ENCODE peak calls at places on chromosome 3, in nine cellular contexts. B, A, X, R, S, D, N, F and P are unnamed samples.
A peak's percentile ranks its signal among the peaks of the same experiment; 100 is the strongest.

GRCh38 chr3:150733936-150734794 is 28.8 kb downstream of the SIAH2 start:
- DNase-seq in F (peak; percentile 46), X (no peak), S (no peak), D (no peak), B (no peak), R (no peak), N (peak; percentile 79), A (peak; percentile 49), P (no peak)

GRCh38 chr3:117932441-117932840 is 1102.2 kb downstream of the IGSF11 start:
- DNase-seq in D (no peak), N (no peak), F (no peak), A (no peak), B (no peak), R (no peak), X (no peak), S (no peak), P (no peak)

GRCh38 chr3:188185717-188186236 is 31.8 kb downstream of the LPP start:
- DNase-seq in S (peak; percentile 50), F (no peak), B (no peak), R (no peak), X (no peak), A (peak; percentile 56), N (no peak), D (no peak), P (no peak)

GRCh38 chr3:98086873-98087272 is at the start of gene OR5AC2:
- DNase-seq in D (no peak), B (no peak), R (no peak), N (no peak), A (no peak), S (no peak), F (no peak), X (no peak), P (no peak)

GRCh38 chr3:12395349-12396012 is 88.8 kb upstream of the TSEN2 start:
- DNase-seq in D (no peak), X (no peak), B (peak; percentile 75), F (no peak), S (no peak), N (no peak), R (no peak), A (peak; percentile 36), P (no peak)

GRCh38 chr3:19065027-19065426 is 83.3 kb upstream of the KCNH8 start:
- DNase-seq in N (peak; percentile 17), S (no peak), B (peak; percentile 14), F (peak; percentile 3), A (no peak), D (no peak), X (no peak), R (peak; percentile 3), P (no peak)

GRCh38 chr3:66386925-66387650 is 113.7 kb downstream of the LRIG1 start:
- DNase-seq in D (no peak), B (peak; percentile 83), N (no peak), A (no peak), S (peak; percentile 8), X (no peak), F (no peak), R (no peak), P (no peak)

GRCh38 chr3:25480811-25481210 is 52.7 kb downstream of the RARB start:
- DNase-seq in D (no peak), F (no peak), N (no peak), R (no peak), S (no peak), B (no peak), X (no peak), A (peak; percentile 65), P (no peak)

DNA sequence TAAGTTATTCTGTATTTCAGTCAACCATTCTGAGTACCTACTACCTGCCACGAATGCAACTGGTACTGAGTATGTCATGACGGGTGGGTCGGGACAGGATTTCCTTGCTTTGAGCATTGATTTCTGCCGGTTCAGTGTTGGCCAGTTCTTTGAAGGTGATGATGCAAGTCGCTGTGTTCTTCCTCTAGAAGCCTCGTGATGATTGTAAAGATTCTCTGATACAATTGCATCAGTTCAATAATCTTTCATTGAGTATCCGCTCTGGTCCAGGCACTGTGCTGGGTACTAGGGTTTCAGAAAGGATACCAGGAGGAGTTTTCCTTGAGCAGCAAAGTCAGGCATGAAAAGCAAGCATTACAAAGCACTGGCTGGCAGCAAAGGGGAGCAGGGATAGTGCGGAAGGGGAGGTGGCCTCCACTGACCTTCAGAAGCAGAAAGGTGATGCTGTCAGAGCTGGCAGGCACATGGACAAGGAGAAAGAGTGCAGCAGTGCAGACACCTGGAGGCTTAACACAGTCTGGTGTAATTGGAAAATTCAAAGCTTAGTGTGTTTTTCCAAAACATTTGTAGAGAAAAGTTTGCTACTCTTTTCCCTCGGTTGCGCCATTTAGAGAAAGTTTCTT is 100.1 kb downstream of the RPL39L start:
- DNase-seq in F (no peak), A (no peak), N (no peak), D (no peak), B (no peak), R (no peak), X (no peak), S (no peak), P (no peak)
- H3K4me3 ChIP-seq in F (no peak overlapping the region), A (no peak overlapping the region), N (no peak overlapping the region), D (no peak overlapping the region), B (no peak overlapping the region), R (no peak overlapping the region), X (no peak overlapping the region), S (no peak overlapping the region), P (no peak overlapping the region)

GRCh38 chr3:169659858-169660614 is 3.5 kb downstream of the MECOM start:
- DNase-seq in F (peak; percentile 9), X (no peak), B (no peak), D (no peak), N (no peak), S (no peak), R (no peak), A (no peak), P (no peak)
- H3K4me3 ChIP-seq in F (peak overlapping the region; percentile 78), X (peak overlapping the region; percentile 67), B (no peak overlapping the region), D (no peak overlapping the region), N (no peak overlapping the region), S (no peak overlapping the region), R (no peak overlapping the region), A (peak overlapping the region; percentile 85), P (peak overlapping the region; percentile 80)

DNA sequence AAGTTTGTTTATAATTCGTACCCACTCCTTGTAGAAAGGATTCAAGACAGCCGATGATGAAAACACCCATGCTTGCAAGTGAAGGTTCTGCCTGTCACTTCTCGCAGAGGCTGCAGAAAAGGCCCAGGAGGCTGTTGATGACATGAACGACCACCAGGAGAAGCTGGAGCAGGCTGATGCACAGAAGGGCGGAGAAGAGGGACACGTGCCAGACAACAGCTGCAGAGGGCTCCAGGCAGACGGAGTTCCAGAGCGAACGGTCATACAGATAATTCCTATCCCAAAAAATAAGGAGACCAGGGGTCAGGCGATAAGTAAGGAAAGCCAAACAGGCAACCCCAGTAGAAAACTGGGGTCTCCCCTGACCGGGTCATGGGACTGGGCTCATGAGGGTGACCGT is 5.7 kb upstream of the DYNLT2B start:
- DNase-seq in D (peak; percentile 30), S (no peak), F (peak; percentile 28), B (no peak), X (no peak), N (peak; percentile 44), A (no peak), R (peak; percentile 69), P (no peak)
- H3K4me3 ChIP-seq in D (no peak overlapping the region), S (no peak overlapping the region), F (no peak overlapping the region), B (no peak overlapping the region), X (no peak overlapping the region), N (no peak overlapping the region), A (no peak overlapping the region), R (no peak overlapping the region), P (no peak overlapping the region)

DNA sequence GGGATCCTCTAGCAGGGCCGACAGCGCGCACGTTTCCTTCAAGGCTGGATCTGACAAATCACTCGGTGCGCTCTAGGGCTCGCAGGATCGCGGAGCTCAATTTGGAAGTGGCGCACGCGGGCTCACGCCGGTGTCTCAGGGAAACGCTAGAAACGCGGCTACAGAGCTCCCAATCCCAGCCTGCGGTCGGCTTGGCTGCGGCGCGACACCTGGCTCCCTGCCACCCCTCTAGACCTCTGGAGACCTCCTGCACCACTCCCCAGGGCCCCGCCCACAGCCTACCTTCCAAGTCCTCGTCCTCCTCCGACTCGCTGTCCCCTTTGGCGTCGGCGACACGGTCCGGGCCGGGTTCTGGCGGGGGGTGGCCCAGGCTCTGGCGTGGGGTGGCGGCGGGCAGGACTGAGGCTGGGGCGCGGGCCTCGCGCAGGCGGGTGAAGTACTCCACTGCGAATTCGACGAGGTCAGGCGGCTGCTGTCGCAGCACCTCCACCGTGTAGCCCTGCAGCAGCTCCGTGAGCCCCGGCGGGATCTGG is 555 bp downstream of the PRKAR2A start:
- DNase-seq in D (peak; percentile 65), R (peak; percentile 75), S (peak; percentile 91), B (peak; percentile 70), X (peak; percentile 93), F (peak; percentile 79), N (peak; percentile 78), A (peak; percentile 79), P (peak; percentile 47)
- H3K4me3 ChIP-seq in D (peak overlapping the region; percentile 81), R (peak overlapping the region; percentile 70), S (peak overlapping the region; percentile 74), B (peak overlapping the region; percentile 86), X (peak overlapping the region; percentile 92), F (peak overlapping the region; percentile 77), N (peak overlapping the region; percentile 74), A (peak overlapping the region; percentile 93), P (peak overlapping the region; percentile 85)

DNA sequence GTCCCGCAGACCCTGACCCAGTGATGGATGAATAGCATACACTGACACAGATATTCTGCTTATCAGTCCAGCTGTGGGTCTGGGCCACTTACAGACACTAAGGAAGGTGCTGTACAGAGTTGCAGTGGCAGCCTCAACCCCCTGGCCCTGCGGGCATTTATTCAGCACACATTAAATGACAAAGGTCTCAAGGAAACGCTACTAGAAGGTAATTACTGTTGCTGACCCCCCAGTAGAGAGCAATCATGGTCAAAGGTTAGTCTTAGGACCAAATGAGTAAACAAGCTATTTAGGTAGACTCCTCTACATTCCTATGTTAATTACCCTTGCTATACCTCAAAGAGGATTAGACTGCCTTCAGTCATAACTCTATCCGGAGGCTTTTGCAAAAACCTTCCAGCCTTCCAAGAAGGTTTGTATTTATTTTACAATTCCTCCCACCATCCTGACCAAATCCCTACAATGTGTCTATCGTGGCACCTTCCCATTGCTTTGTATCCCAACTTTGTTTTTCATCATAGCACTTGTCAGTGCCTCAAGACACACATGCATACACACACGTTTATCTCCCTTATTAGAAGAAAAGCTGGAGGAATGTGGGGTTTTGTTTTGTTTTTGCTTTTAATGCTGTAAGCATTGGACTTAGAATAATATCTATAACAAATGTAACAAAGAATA is 227.9 kb downstream of the PYDC2 start:
- DNase-seq in N (no peak), A (no peak), R (no peak), F (no peak), S (no peak), B (no peak), D (no peak), X (no peak), P (no peak)
- H3K4me3 ChIP-seq in N (no peak overlapping the region), A (no peak overlapping the region), R (no peak overlapping the region), F (no peak overlapping the region), S (no peak overlapping the region), B (no peak overlapping the region), D (no peak overlapping the region), X (no peak overlapping the region), P (no peak overlapping the region)

GRCh38 chr3:28916713-28917499 is 364.0 kb upstream of the RBMS3 start:
- DNase-seq in R (peak; percentile 85), N (peak; percentile 90), F (peak; percentile 89), D (peak; percentile 39), A (peak; percentile 79), X (no peak), S (peak; percentile 32), B (peak; percentile 84), P (peak; percentile 19)
- H3K4me3 ChIP-seq in R (peak overlapping the region; percentile 35), N (peak overlapping the region; percentile 9), F (peak overlapping the region; percentile 25), D (peak overlapping the region; percentile 43), A (peak overlapping the region; percentile 34), X (peak overlapping the region; percentile 21), S (no peak overlapping the region), B (peak overlapping the region; percentile 25), P (peak overlapping the region; percentile 63)

GRCh38 chr3:156126467-156126866 is 6.1 kb downstream of the KCNAB1 start:
- DNase-seq in B (no peak), A (no peak), N (no peak), D (no peak), X (no peak), S (no peak), R (no peak), F (no peak), P (no peak)

GRCh38 chr3:156120528-156121251 is at the start of gene KCNAB1:
- DNase-seq in N (no peak), X (no peak), R (no peak), D (no peak), S (no peak), B (no peak), F (no peak), A (no peak), P (no peak)
- H3K4me3 ChIP-seq in N (no peak within 1 kb of the TSS), X (no peak within 1 kb of the TSS), R (no peak within 1 kb of the TSS), D (no peak within 1 kb of the TSS), S (no peak within 1 kb of the TSS), B (no peak within 1 kb of the TSS), F (no peak within 1 kb of the TSS), A (no peak within 1 kb of the TSS), P (peak within 1 kb of the TSS; percentile 56)